ENCODE peak calls at places on chromosomes 5 and 9, in five cellular contexts. Z is psoas muscle; N is cardiac fibroblast; T is mesendoderm; R is activated naive CD8-positive, alpha-beta T cell treated with anti-CD3 and anti-CD28 coated beads, Interleukin-2, amount 10 ng/mL, durations not matched to agents 7 days and 5 days. O is an unnamed sample.
A peak's percentile ranks its signal among the peaks of the same experiment; 100 is the strongest.

GRCh38 chr5:97297063-97297715 is 114.1 kb upstream of the RIOK2 start:
- DNase-seq in N (peak; percentile 10), T (peak; percentile 91), Z (no peak), R (no peak), O (peak; percentile 25)

GRCh38 chr9:101586651-101587050 is 8.1 kb downstream of the PPP3R2 start:
- DNase-seq in T (no peak), N (no peak), R (no peak), Z (no peak), O (no peak)

GRCh38 chr5:42636425-42636824 is 120.2 kb upstream of the CCDC152 start:
- DNase-seq in N (peak; percentile 12), T (peak; percentile 23), Z (no peak), R (no peak), O (peak; percentile 28)

GRCh38 chr5:34685485-34686197 is 29.5 kb downstream of the RAI14 start:
- DNase-seq in N (peak; percentile 88), R (no peak), T (peak; percentile 89), Z (no peak), O (peak; percentile 42)

GRCh38 chr5:53170748-53171349 is 61.3 kb upstream of the MOCS2 start:
- DNase-seq in R (no peak), Z (no peak), T (peak; percentile 44), N (peak; percentile 61), O (peak; percentile 37)

GRCh38 chr5:178454821-178455479 is 135.2 kb downstream of the COL23A1 start:
- DNase-seq in R (no peak), T (no peak), Z (no peak), N (no peak), O (no peak)

GRCh38 chr9:70602364-70603019 is 188.0 kb upstream of the KLF9 start:
- DNase-seq in N (peak; percentile 95), R (no peak), T (peak; percentile 84), Z (peak; percentile 59), O (peak; percentile 95)

GRCh38 chr5:73365301-73365853 is 83.2 kb downstream of the FOXD1 start:
- DNase-seq in R (no peak), N (peak; percentile 32), T (no peak), Z (no peak), O (peak; percentile 92)

GRCh38 chr5:160188151-160188967 is 40.9 kb upstream of the FABP6 start:
- DNase-seq in Z (peak; percentile 73), T (peak; percentile 91), N (peak; percentile 91), R (peak; percentile 40), O (peak; percentile 88)

GRCh38 chr5:172173771-172174170 is 14.3 kb downstream of the STK10 start:
- DNase-seq in N (peak; percentile 44), R (peak; percentile 74), Z (no peak), T (no peak), O (peak; percentile 68)

O was measured in fibroblast of lung.